ENCODE peak calls at places on chromosomes 7 and 10, in seven cellular contexts. H is GM23338, B is SK-N-SH, Z is GM23248, E is MM.1S, P is PC-3, S is neural progenitor cell. V is an unnamed sample.

GRCh38 chr10:102422586-102423129 is 2.0 kb downstream of the FBXL15 start:
- DNase-seq in H (peak), B (peak), Z (peak), E (peak), P (peak), S (peak), V (peak)

GRCh38 chr10:26090032-26090431 is 126.5 kb upstream of the GAD2 start:
- DNase-seq in H (no peak), B (no peak), Z (no peak), E (no peak), P (no peak), S (no peak), V (no peak)

GRCh38 chr7:31065021-31065593 is 13.0 kb downstream of the ADCYAP1R1 start:
- DNase-seq in H (peak), B (no peak), Z (no peak), E (no peak), P (no peak), S (peak), V (no peak)

GRCh38 chr7:25643770-25644394 is 415.6 kb upstream of the NPVF start:
- DNase-seq in H (no peak), B (no peak), Z (no peak), E (no peak), P (no peak), S (no peak), V (no peak)

GRCh38 chr10:96338279-96338925 is 20.4 kb downstream of the OPALIN start:
- DNase-seq in H (no peak), B (no peak), Z (no peak), E (no peak), P (no peak), S (peak), V (no peak)

GRCh38 chr7:147070886-147071285 is 954.3 kb downstream of the CNTNAP2 start:
- DNase-seq in H (no peak), B (no peak), Z (no peak), E (no peak), P (no peak), S (no peak), V (no peak)

GRCh38 chr10:36173364-36173763 is 531.3 kb upstream of the FZD8 start:
- DNase-seq in H (no peak), B (no peak), Z (no peak), E (no peak), P (peak), S (no peak), V (no peak)

GRCh38 chr10:3754727-3755439 is 30.1 kb downstream of the KLF6 start:
- DNase-seq in H (no peak), B (no peak), Z (peak), E (no peak), P (peak), S (no peak), V (peak)

GRCh38 chr10:117166420-117167345 is 28.6 kb upstream of the VAX1 start:
- DNase-seq in H (no peak), B (no peak), Z (peak), E (no peak), P (peak), S (no peak), V (peak)

GRCh38 chr7:37363536-37364172 is 85.0 kb downstream of the ELMO1 start:
- DNase-seq in H (no peak), B (no peak), Z (no peak), E (no peak), P (no peak), S (no peak), V (no peak)

GRCh38 chr7:151861881-151862280 is 15.0 kb downstream of the PRKAG2 start:
- DNase-seq in H (no peak), B (no peak), Z (no peak), E (no peak), P (no peak), S (no peak), V (no peak)

GRCh38 chr10:97024181-97025073 is 161.3 kb downstream of the SLIT1 start:
- DNase-seq in H (no peak), B (no peak), Z (peak), E (peak), P (peak), S (no peak), V (peak)

GRCh38 chr7:25894902-25895791 is 256.9 kb upstream of the NFE2L3 start:
- DNase-seq in H (peak), B (peak), Z (peak), E (peak), P (peak), S (peak), V (peak)

GRCh38 chr10:1213707-1214675 is 157.8 kb downstream of the WDR37 start:
- DNase-seq in H (no peak), B (no peak), Z (no peak), E (no peak), P (no peak), S (no peak), V (no peak)

GRCh38 chr10:133306941-133307379 is 1.7 kb downstream of the TUBGCP2 start:
- DNase-seq in H (no peak), B (no peak), Z (no peak), E (no peak), P (no peak), S (no peak), V (no peak)

GRCh38 chr7:66140924-66141323 is 26.3 kb downstream of the CRCP start:
- DNase-seq in H (peak), B (peak), Z (peak), E (no peak), P (peak), S (peak), V (peak)

GRCh38 chr7:155283565-155284194 is 14.0 kb upstream of the INSIG1 start:
- DNase-seq in H (no peak), B (no peak), Z (no peak), E (no peak), P (no peak), S (no peak), V (no peak)

GRCh38 chr7:127476618-127477017 is 84.1 kb upstream of the ZNF800 start:
- DNase-seq in H (peak), B (no peak), Z (no peak), E (no peak), P (no peak), S (no peak), V (no peak)

GRCh38 chr10:101841826-101842225 is 1.8 kb downstream of the KCNIP2 start:
- DNase-seq in H (no peak), B (peak), Z (no peak), E (no peak), P (no peak), S (no peak), V (no peak)

GRCh38 chr7:44145969-44146897 is 5.1 kb upstream of the MYL7 start:
- DNase-seq in H (peak), B (peak), Z (peak), E (peak), P (no peak), S (peak), V (peak)

GRCh38 chr7:151113344-151114150 is 27.3 kb downstream of the AGAP3 start:
- DNase-seq in H (peak), B (peak), Z (peak), E (no peak), P (peak), S (peak), V (peak)

GRCh38 chr10:132229834-132230556 is 43.2 kb downstream of the DPYSL4 start:
- DNase-seq in H (no peak), B (peak), Z (no peak), E (no peak), P (no peak), S (no peak), V (no peak)

GRCh38 chr7:16484453-16485158 is 19.1 kb upstream of the SOSTDC1 start:
- DNase-seq in H (peak), B (no peak), Z (peak), E (no peak), P (peak), S (peak), V (peak)
- TF ChIP-seq EZH2phosphoT487 in H (no peak), B (no peak), Z (no peak), E (no peak), P (no peak), S (no peak), V (no peak)

GRCh38 chr7:82925331-82925730 is 237.4 kb downstream of the PCLO start:
- DNase-seq in H (no peak), B (no peak), Z (no peak), E (peak), P (no peak), S (no peak), V (no peak)

GRCh38 chr7:82926477-82926876 is 236.2 kb downstream of the PCLO start:
- DNase-seq in H (no peak), B (no peak), Z (no peak), E (no peak), P (no peak), S (peak), V (no peak)
- TF ChIP-seq EZH2phosphoT487 in H (no peak), B (no peak), Z (no peak), E (no peak), P (no peak), S (no peak), V (no peak)

GRCh38 chr7:29106128-29106988 is 40.0 kb downstream of the CPVL start:
- DNase-seq in H (peak), B (peak), Z (peak), E (peak), P (peak), S (peak), V (peak)
- TF ChIP-seq EZH2phosphoT487 in H (no peak), B (no peak), Z (no peak), E (no peak), P (no peak), S (no peak), V (no peak)

DNA sequence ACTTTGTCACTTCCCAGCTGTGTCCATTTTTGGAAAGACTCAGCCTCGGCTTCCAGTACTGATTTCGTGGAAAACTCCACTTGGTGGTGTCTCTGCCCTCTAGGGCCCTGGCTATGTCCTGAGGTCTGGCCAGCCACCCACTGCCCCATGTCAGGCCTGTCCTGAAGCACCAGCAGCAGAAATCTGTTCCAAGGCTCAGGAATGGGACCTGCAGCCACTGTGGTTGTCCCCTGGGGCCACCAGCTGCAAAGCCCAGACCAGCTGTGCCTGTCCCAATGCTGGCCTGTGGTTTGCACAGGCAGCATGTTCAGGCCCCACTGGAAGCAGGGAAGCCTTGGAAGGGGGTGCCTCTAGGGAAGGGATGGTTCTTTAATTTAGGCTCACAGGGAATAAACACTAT is 21.2 kb downstream of the CXCL12 start:
- DNase-seq in H (no peak), B (no peak), Z (no peak), E (no peak), P (no peak), S (no peak), V (no peak)
- TF ChIP-seq EZH2phosphoT487 in H (no peak), B (no peak), Z (no peak), E (no peak), P (no peak), S (no peak), V (no peak)